ENCODE peak calls at places on chromosomes 3 and 15, in ten cellular contexts. F is stimulated activated CD8-positive, alpha-beta memory T cell treated with anti-CD3 and anti-CD28 coated beads, Interleukin-15, amount 100 ng/mL, for 1 hour; H is RPMI8226; A is AG08395; C is left lung; E is dorsolateral prefrontal cortex; K is HepG2; M is A549; S is HCT116; W is cardiac muscle cell. U is an unnamed sample.
A peak's percentile ranks its signal among the peaks of the same experiment; 100 is the strongest.

GRCh38 chr3:131033480-131034080 is 6.9 kb downstream of the NEK11 start:
- DNase-seq in W (peak; percentile 46), S (peak; percentile 41), C (no peak), F (no peak), E (no peak), M (peak; percentile 14), H (peak; percentile 60), A (no peak), K (peak; percentile 43), U (no peak)

GRCh38 chr3:104198136-104198535 is 1168.6 kb upstream of the ALCAM start:
- DNase-seq in S (no peak), M (no peak), E (no peak), A (no peak), F (no peak), W (no peak), C (no peak), H (no peak), K (no peak), U (no peak)

GRCh38 chr3:178714971-178715832 is 179.0 kb downstream of the KCNMB2 start:
- DNase-seq in M (no peak), F (no peak), E (no peak), K (no peak), A (no peak), W (no peak), C (no peak), H (no peak), S (no peak), U (no peak)

GRCh38 chr15:61893146-61893545 is 167.1 kb downstream of the VPS13C start:
- DNase-seq in S (no peak), E (no peak), H (no peak), W (no peak), A (no peak), K (no peak), C (no peak), F (no peak), M (no peak), U (no peak)

GRCh38 chr15:60899322-60899966 is 329.7 kb downstream of the RORA start:
- DNase-seq in K (peak; percentile 19), W (no peak), H (no peak), A (no peak), E (no peak), S (no peak), M (no peak), C (no peak), F (no peak), U (no peak)

GRCh38 chr3:177657243-177657642 is 460.0 kb upstream of the TBL1XR1 start:
- DNase-seq in M (no peak), F (no peak), S (no peak), A (no peak), C (no peak), E (no peak), H (no peak), K (no peak), W (no peak), U (no peak)

GRCh38 chr3:20080956-20081554 is 40.8 kb downstream of the KAT2B start:
- DNase-seq in E (peak; percentile 63), M (no peak), A (no peak), S (no peak), K (peak; percentile 40), H (peak; percentile 95), C (peak; percentile 40), W (peak; percentile 63), F (peak; percentile 15), U (no peak)

GRCh38 chr3:57805674-57806073 is 49.6 kb downstream of the SLMAP start:
- DNase-seq in K (no peak), S (peak; percentile 96), E (no peak), M (peak; percentile 49), A (peak; percentile 73), H (no peak), C (no peak), F (no peak), W (no peak), U (no peak)

GRCh38 chr3:153087595-153088566 is 74.1 kb upstream of the RAP2B start:
- DNase-seq in E (no peak), K (no peak), M (no peak), H (peak; percentile 60), S (no peak), W (no peak), F (no peak), A (peak; percentile 83), C (no peak), U (no peak)

GRCh38 chr15:35450492-35450891 is 95.5 kb downstream of the DPH6 start:
- DNase-seq in K (no peak), A (peak; percentile 55), W (no peak), S (no peak), M (no peak), F (no peak), E (no peak), C (no peak), H (no peak), U (no peak)

GRCh38 chr3:113183748-113184661 is 27.4 kb upstream of the BOC start:
- DNase-seq in S (no peak), F (no peak), E (no peak), C (no peak), M (no peak), K (no peak), H (no peak), A (no peak), W (no peak), U (no peak)

GRCh38 chr15:45126535-45127158 is 3.0 kb downstream of the DUOXA1 start:
- DNase-seq in A (no peak), F (no peak), C (peak; percentile 31), W (peak; percentile 38), H (peak; percentile 53), M (no peak), K (peak; percentile 25), S (peak; percentile 36), E (no peak), U (no peak)

GRCh38 chr15:77566092-77566491 is 66.6 kb downstream of the LINGO1 start:
- DNase-seq in S (no peak), E (no peak), F (no peak), K (no peak), W (no peak), A (no peak), H (no peak), C (no peak), M (no peak), U (no peak)

GRCh38 chr3:61358364-61358763 is 107.1 kb upstream of the FHIT start:
- DNase-seq in M (no peak), W (peak; percentile 76), S (no peak), E (peak; percentile 65), C (peak; percentile 76), H (peak; percentile 83), A (no peak), K (no peak), F (no peak), U (peak; percentile 75)

GRCh38 chr3:59212128-59212764 is 162.4 kb upstream of the CFAP20DC start:
- DNase-seq in H (peak; percentile 36), S (peak; percentile 22), M (peak; percentile 21), E (no peak), W (peak; percentile 61), C (no peak), F (no peak), K (peak; percentile 26), A (peak; percentile 74), U (peak; percentile 77)

GRCh38 chr15:39359736-39360135 is 221.1 kb upstream of the THBS1 start:
- DNase-seq in M (no peak), F (no peak), A (no peak), W (no peak), S (no peak), H (no peak), E (no peak), K (no peak), C (no peak), U (no peak)

GRCh38 chr3:54706783-54707182 is 221.1 kb downstream of the LRTM1 start:
- DNase-seq in A (no peak), S (no peak), E (no peak), F (no peak), K (no peak), M (no peak), C (no peak), H (no peak), W (no peak), U (no peak)

GRCh38 chr3:196931828-196932587 is 10.3 kb downstream of the NCBP2 start:
- DNase-seq in M (no peak), E (no peak), H (no peak), A (no peak), C (no peak), W (no peak), S (no peak), K (no peak), F (no peak), U (no peak)

GRCh38 chr3:128996200-128996599 is 2.3 kb upstream of the CFAP92 start:
- DNase-seq in F (no peak), K (no peak), M (no peak), W (no peak), H (no peak), C (no peak), S (no peak), A (no peak), E (no peak), U (no peak)

GRCh38 chr3:10189557-10190374 is 25.0 kb downstream of the IRAK2 start:
- DNase-seq in H (peak; percentile 96), C (peak; percentile 85), M (peak; percentile 36), F (peak; percentile 16), E (peak; percentile 95), K (no peak), W (no peak), S (no peak), A (peak; percentile 70), U (peak; percentile 88)

GRCh38 chr3:123067689-123068226 is 933 bp downstream of the PDIA5 start:
- DNase-seq in H (no peak), M (peak; percentile 59), F (no peak), W (no peak), C (no peak), K (no peak), A (no peak), E (no peak), S (no peak), U (no peak)

GRCh38 chr3:38147434-38147833 is 9.0 kb downstream of the MYD88 start:
- DNase-seq in K (no peak), F (no peak), E (no peak), H (no peak), S (no peak), C (no peak), W (no peak), M (no peak), A (no peak), U (no peak)

GRCh38 chr15:52104532-52105004 is 8.0 kb downstream of the BCL2L10 start:
- DNase-seq in F (no peak), A (no peak), H (no peak), C (no peak), W (no peak), K (no peak), S (no peak), E (no peak), M (no peak), U (no peak)

GRCh38 chr15:69855172-69855562 is 242.6 kb downstream of the TLE3 start:
- DNase-seq in F (no peak), S (no peak), E (no peak), A (no peak), H (no peak), C (no peak), M (no peak), W (no peak), K (no peak), U (no peak)

GRCh38 chr3:155236473-155236872 is 57.0 kb downstream of the STRIT1 start:
- DNase-seq in M (no peak), K (no peak), S (no peak), A (no peak), W (no peak), C (no peak), F (no peak), E (no peak), H (no peak), U (no peak)

GRCh38 chr3:196636369-196637349 is 2.8 kb upstream of the NRROS start:
- DNase-seq in C (no peak), F (no peak), E (no peak), M (no peak), A (peak; percentile 41), S (no peak), K (no peak), H (no peak), W (no peak), U (no peak)

GRCh38 chr15:73572296-73572695 is 60.9 kb downstream of the NPTN start:
- DNase-seq in F (no peak), S (no peak), C (no peak), M (no peak), A (no peak), K (no peak), H (no peak), E (no peak), W (no peak), U (no peak)

GRCh38 chr3:133301194-133301593 is 98.7 kb upstream of the BFSP2 start:
- DNase-seq in F (no peak), H (no peak), E (no peak), W (no peak), S (no peak), M (no peak), A (peak; percentile 40), C (no peak), K (no peak), U (no peak)

U was measured in hippocampal formation.